ENCODE peak calls at places on chromosomes 1 and 21, in six cellular contexts. J is mesendoderm; T is spleen; W is aorta; D is kidney epithelial cell; M is CD8-positive, alpha-beta T cell. B is an unnamed sample. For H3K27me3, the result is how much of the 10 kb centered on the place peaks cover.

GRCh38 chr1:203038217-203038741 is 12.0 kb downstream of the PPFIA4 start:
- DNase-seq in J (no peak), T (no peak), W (peak), D (peak), M (no peak), B (no peak)

GRCh38 chr1:151062738-151063371 is 2.7 kb downstream of the MLLT11 start:
- DNase-seq in J (peak), T (no peak), W (no peak), D (peak), M (no peak), B (peak)

GRCh38 chr1:52929019-52929418 is 1.9 kb downstream of the SCP2 start:
- DNase-seq in J (no peak), T (no peak), W (no peak), D (no peak), M (no peak), B (no peak)

GRCh38 chr1:33343539-33343938 is 22.6 kb upstream of the A3GALT2 start:
- DNase-seq in J (no peak), T (no peak), W (no peak), D (no peak), M (no peak), B (no peak)

GRCh38 chr1:12549106-12549459 is 68.9 kb downstream of the DHRS3 start:
- DNase-seq in J (no peak), T (no peak), W (peak), D (no peak), M (no peak), B (peak)

GRCh38 chr1:214664656-214665433 is 61.9 kb downstream of the CENPF start:
- DNase-seq in J (no peak), T (no peak), W (no peak), D (no peak), M (no peak), B (no peak)

GRCh38 chr1:14113841-14114567 is 414.0 kb downstream of the PRDM2 start:
- DNase-seq in J (peak), T (no peak), W (no peak), D (no peak), M (no peak), B (no peak)

GRCh38 chr1:66834926-66835325 is 33.9 kb upstream of the INSL5 start:
- DNase-seq in J (no peak), T (no peak), W (no peak), D (no peak), M (no peak), B (no peak)

GRCh38 chr21:42381347-42381984 is 14.4 kb downstream of the TMPRSS3 start:
- DNase-seq in J (peak), T (peak), W (no peak), D (no peak), M (peak), B (peak)

GRCh38 chr1:184164529-184164928 is 113.0 kb downstream of the TSEN15 start:
- DNase-seq in J (no peak), T (no peak), W (no peak), D (no peak), M (no peak), B (no peak)

GRCh38 chr1:185695299-185695698 is 38.9 kb upstream of the HMCN1 start:
- DNase-seq in J (peak), T (no peak), W (no peak), D (no peak), M (no peak), B (no peak)

GRCh38 chr1:233444484-233444883 is 117.0 kb downstream of the MAP3K21 start:
- DNase-seq in J (no peak), T (no peak), W (no peak), D (no peak), M (no peak), B (no peak)

GRCh38 chr1:32336963-32337675 is 1.1 kb upstream of the MARCKSL1 start:
- DNase-seq in J (no peak), T (peak), W (peak), D (no peak), M (peak), B (no peak)

GRCh38 chr1:66444438-66445265 is 89.3 kb upstream of the SGIP1 start:
- DNase-seq in J (peak), T (no peak), W (no peak), D (no peak), M (no peak), B (no peak)

GRCh38 chr1:87450615-87451209 is 122.0 kb downstream of the LMO4 start:
- DNase-seq in J (peak), T (no peak), W (no peak), D (no peak), M (peak), B (no peak)

GRCh38 chr1:23619299-23620188 is 60.2 kb upstream of the ID3 start:
- DNase-seq in J (peak), T (peak), W (no peak), D (peak), M (peak), B (no peak)

GRCh38 chr1:39866767-39867166 is 16.5 kb downstream of the TRIT1 start:
- DNase-seq in J (no peak), T (no peak), W (no peak), D (no peak), M (no peak), B (no peak)

GRCh38 chr1:15618685-15619525 is 1.6 kb downstream of the DDI2 start:
- DNase-seq in J (no peak), T (no peak), W (no peak), D (no peak), M (no peak), B (no peak)

GRCh38 chr1:107604823-107605222 is 360.2 kb downstream of the VAV3 start:
- DNase-seq in J (no peak), T (no peak), W (no peak), D (no peak), M (no peak), B (no peak)

GRCh38 chr1:111843177-111843576 is 87.5 kb downstream of the DDX20 start:
- DNase-seq in J (no peak), T (no peak), W (no peak), D (no peak), M (no peak), B (no peak)

GRCh38 chr1:55582078-55582477 is 366.9 kb upstream of the USP24 start:
- DNase-seq in J (peak), T (no peak), W (no peak), D (no peak), M (no peak), B (no peak)

GRCh38 chr1:41919764-41920397 is 1.2 kb upstream of the HIVEP3 start:
- DNase-seq in J (peak), T (peak), W (peak), D (no peak), M (peak), B (peak)

GRCh38 chr1:181504294-181505115 is 21.2 kb downstream of the CACNA1E start:
- DNase-seq in J (peak), T (peak), W (no peak), D (no peak), M (no peak), B (no peak)

GRCh38 chr1:167374014-167374413 is 144.3 kb downstream of the CD247 start:
- DNase-seq in J (peak), T (no peak), W (no peak), D (no peak), M (no peak), B (no peak)

GRCh38 chr1:49187054-49187453 is 410.4 kb upstream of the BEND5 start:
- DNase-seq in J (no peak), T (no peak), W (no peak), D (no peak), M (no peak), B (no peak)

DNA sequence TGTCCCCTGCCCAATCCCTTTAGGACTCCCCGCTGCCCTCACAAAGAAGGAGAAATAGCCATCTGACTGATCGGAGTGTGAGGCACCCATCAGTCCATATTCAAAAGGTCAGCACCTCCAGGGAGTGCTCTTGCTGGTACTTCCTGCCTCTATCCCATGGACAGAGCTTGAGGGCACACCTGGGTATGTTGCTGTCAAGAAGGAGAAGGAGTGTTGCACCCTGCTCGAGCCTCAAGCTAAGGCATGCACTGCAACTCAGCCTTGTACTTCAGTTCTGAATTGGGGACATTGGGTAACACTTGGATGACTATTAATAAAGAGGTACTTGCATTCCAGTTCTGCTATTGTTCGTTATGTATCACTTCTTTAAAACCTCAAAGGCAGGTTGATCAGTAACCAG is 190.3 kb upstream of the ZC3H12A start:
- DNase-seq in J (no peak), T (peak), W (no peak), D (no peak), M (no peak), B (no peak)
- H3K27me3 ChIP-seq in J (under half), T (under half), W (under half), D (under half), M (under half), B (under half)

DNA sequence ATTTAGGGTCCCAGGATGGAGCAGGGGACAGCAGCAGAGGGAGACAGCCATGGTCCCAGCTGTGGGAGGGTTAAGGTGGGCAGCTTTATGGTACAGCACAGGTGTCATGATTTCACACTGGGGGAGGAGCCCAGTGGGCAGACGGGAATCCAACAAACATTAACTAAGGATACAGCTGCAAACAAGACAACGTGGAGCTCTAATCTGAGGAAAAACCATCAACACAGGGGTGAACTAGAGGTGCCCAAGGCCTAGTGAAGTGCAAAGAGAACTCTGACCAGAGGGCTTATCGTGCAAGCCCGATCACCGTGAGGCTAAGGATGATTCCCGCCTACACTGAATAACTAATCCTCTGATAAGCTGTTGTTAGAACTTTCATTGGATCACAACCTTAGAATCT is 18.7 kb downstream of the ECE1 start:
- DNase-seq in J (no peak), T (no peak), W (no peak), D (no peak), M (no peak), B (no peak)
- H3K27me3 ChIP-seq in J (under half), T (under half), W (under half), D (under half), M (under half), B (under half)

GRCh38 chr1:211736351-211736915 is 61.0 kb upstream of the NEK2 start:
- DNase-seq in J (no peak), T (no peak), W (no peak), D (no peak), M (no peak), B (no peak)
- H3K27me3 ChIP-seq in J (under half), T (under half), W (under half), D (under half), M (under half), B (under half)

DNA sequence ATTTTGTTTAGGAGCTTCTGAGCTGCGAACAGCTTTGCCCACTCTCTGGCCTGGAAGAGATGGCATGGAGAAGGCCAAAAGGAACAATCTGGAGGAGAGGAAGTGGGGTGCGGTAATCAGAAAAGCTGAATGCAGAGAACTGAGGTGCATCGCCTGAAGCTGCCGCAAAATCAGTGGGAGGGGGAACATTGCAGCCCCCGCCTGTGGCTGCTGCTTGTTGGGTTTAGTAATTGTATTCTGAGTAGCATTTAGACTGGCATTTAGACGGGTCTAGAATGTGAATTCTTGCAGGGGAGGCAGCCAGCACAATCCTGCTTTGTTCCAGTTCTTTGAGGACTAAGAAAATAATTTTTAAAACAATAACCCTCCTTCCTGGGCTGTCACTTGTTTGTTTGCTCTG is 25.4 kb downstream of the NFASC start:
- DNase-seq in J (no peak), T (no peak), W (no peak), D (no peak), M (no peak), B (no peak)
- H3K27me3 ChIP-seq in J (under half), T (under half), W (under half), D (under half), M (under half), B (under half)

GRCh38 chr1:180230791-180231505 is 884 bp downstream of the LHX4 start:
- DNase-seq in J (peak), T (no peak), W (no peak), D (no peak), M (no peak), B (no peak)

GRCh38 chr1:180230416-180230790 is 339 bp downstream of the LHX4 start:
- DNase-seq in J (no peak), T (no peak), W (no peak), D (no peak), M (no peak), B (no peak)

GRCh38 chr1:180233191-180234011 is 3.3 kb downstream of the LHX4 start:
- DNase-seq in J (no peak), T (no peak), W (no peak), D (no peak), M (no peak), B (no peak)

GRCh38 chr1:180232521-180233043 is 2.5 kb downstream of the LHX4 start:
- DNase-seq in J (peak), T (no peak), W (no peak), D (no peak), M (no peak), B (no peak)

GRCh38 chr1:180231506-180232420 is 1.7 kb downstream of the LHX4 start:
- DNase-seq in J (peak), T (no peak), W (no peak), D (no peak), M (no peak), B (no peak)
- H3K27me3 ChIP-seq in J (half or more), T (half or more), W (under half), D (half or more), M (half or more), B (half or more)